ENCODE peak calls at places on chromosomes 13 and 19, in four cellular contexts. One of them, this sample, is unnamed.

GRCh38 chr19:23285948-23286347 is 35.8 kb upstream of the ZNF724 start:
- DNase-seq in Caco-2: no peak
- DNase-seq in cardiac fibroblast: no peak
- DNase-seq in fibroblast of lung: no peak
- DNase-seq in this sample: no peak

GRCh38 chr13:109667754-109668360 is 118.5 kb downstream of the IRS2 start:
- DNase-seq in Caco-2: no peak
- DNase-seq in cardiac fibroblast: no peak
- DNase-seq in fibroblast of lung: no peak
- DNase-seq in this sample: no peak

GRCh38 chr19:3362217-3362907 is 4.0 kb upstream of the NFIC start:
- DNase-seq in Caco-2: no peak
- DNase-seq in cardiac fibroblast: no peak
- DNase-seq in fibroblast of lung: no peak
- DNase-seq in this sample: no peak

GRCh38 chr19:42032428-42032827 is 37.6 kb downstream of the GRIK5 start:
- DNase-seq in Caco-2: no peak
- DNase-seq in cardiac fibroblast: peak
- DNase-seq in fibroblast of lung: peak
- DNase-seq in this sample: no peak

GRCh38 chr13:30124131-30124768 is 183.1 kb downstream of the KATNAL1 start:
- DNase-seq in Caco-2: no peak
- DNase-seq in cardiac fibroblast: no peak
- DNase-seq in fibroblast of lung: no peak
- DNase-seq in this sample: no peak

GRCh38 chr19:54928299-54928698 is 19.0 kb downstream of the NLRP7 start:
- DNase-seq in Caco-2: no peak
- DNase-seq in cardiac fibroblast: no peak
- DNase-seq in fibroblast of lung: peak
- DNase-seq in this sample: no peak

GRCh38 chr13:86355301-86355700 is 556.1 kb upstream of the SLITRK6 start:
- DNase-seq in Caco-2: no peak
- DNase-seq in cardiac fibroblast: no peak
- DNase-seq in fibroblast of lung: no peak
- DNase-seq in this sample: no peak

GRCh38 chr19:36128392-36128736 is 11.5 kb upstream of the CAPNS1 start:
- DNase-seq in Caco-2: peak
- DNase-seq in cardiac fibroblast: no peak
- DNase-seq in fibroblast of lung: no peak
- DNase-seq in this sample: no peak

GRCh38 chr19:16894080-16894479 is 5.3 kb downstream of the F2RL3 start:
- DNase-seq in Caco-2: no peak
- DNase-seq in cardiac fibroblast: no peak
- DNase-seq in fibroblast of lung: no peak
- DNase-seq in this sample: no peak

GRCh38 chr13:102035969-102036368 is 365.9 kb downstream of the FGF14 start:
- DNase-seq in Caco-2: no peak
- DNase-seq in cardiac fibroblast: no peak
- DNase-seq in fibroblast of lung: no peak
- DNase-seq in this sample: no peak

GRCh38 chr13:38535271-38535670 is 151.6 kb upstream of the FREM2 start:
- DNase-seq in Caco-2: no peak
- DNase-seq in cardiac fibroblast: no peak
- DNase-seq in fibroblast of lung: no peak
- DNase-seq in this sample: no peak

GRCh38 chr13:38527140-38527539 is 159.7 kb upstream of the FREM2 start:
- DNase-seq in Caco-2: no peak
- DNase-seq in cardiac fibroblast: no peak
- DNase-seq in fibroblast of lung: no peak
- DNase-seq in this sample: no peak

DNA sequence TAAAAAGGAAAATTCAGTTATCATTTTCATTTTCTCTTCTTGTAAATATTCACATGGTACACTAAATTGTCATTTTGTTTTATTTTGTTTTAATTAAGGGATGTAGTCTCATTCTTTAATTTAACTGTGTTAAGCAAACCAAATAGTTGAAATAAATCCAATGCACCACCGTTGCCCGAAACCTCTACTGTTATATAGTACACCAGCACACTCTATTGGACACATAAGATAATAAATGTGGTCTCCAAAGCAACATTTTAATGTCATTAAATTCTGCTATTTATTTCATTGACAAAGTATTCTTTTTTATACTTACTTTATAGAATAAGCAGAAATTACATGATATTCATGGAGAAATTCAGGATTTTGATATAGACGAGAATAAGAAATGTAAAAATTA is 156.4 kb upstream of the FREM2 start:
- DNase-seq in Caco-2: no peak
- DNase-seq in cardiac fibroblast: peak
- DNase-seq in fibroblast of lung: peak
- DNase-seq in this sample: no peak
- TF ChIP-seq CTCF in Caco-2: peak
- TF ChIP-seq CTCF in cardiac fibroblast: peak
- TF ChIP-seq CTCF in fibroblast of lung: peak
- TF ChIP-seq CTCF in this sample: peak

GRCh38 chr19:40736661-40737060 is 13.6 kb downstream of the ACTMAP start:
- DNase-seq in Caco-2: no peak
- DNase-seq in cardiac fibroblast: no peak
- DNase-seq in fibroblast of lung: no peak
- DNase-seq in this sample: no peak
- TF ChIP-seq CTCF in Caco-2: no peak
- TF ChIP-seq CTCF in cardiac fibroblast: no peak
- TF ChIP-seq CTCF in fibroblast of lung: no peak
- TF ChIP-seq CTCF in this sample: no peak

DNA sequence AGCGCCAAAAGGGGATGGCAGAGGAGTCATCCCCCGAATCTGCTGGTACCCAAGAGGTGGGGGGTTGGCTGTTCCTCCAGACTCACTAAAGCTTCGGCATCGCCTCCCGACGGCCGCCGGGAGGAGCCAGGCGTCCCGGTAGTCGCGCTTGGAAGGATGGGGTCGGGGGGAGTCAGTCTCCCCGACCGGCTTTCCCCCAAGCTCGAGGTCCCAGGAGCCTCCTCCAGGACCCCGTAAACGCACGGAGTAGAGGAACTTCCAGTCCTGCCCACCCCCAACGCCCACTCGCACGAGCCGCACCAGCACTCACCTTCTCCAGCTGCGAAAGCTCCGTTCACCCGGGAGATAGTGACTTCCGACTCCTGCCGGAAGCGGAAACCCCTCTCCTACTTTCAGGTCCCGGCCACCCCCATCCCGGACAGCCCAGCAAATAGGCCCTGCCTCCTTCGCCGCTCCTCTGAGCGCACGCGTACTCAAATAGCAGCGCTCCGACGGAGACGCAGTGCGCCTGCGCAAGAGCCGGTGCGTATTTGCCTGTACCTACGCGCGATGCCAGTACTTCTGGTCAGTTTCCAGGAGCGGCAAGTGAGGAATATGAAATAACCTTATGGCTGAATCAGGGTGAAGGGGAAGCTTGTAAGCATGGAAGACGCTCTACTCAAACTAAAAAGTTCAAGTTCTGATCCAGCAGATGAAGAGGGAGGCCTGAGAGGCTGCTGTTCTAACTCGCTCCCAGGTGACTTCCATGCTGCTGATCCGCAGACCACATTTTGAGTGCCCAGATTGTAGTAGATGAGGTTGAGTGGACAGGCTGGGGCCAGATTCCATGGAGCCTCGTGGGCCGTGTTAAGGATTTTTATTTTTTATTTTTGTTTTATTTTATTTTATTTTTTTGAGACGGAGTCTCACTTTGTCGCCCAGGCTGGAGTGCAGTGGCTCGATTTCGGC is at the start of gene ELOF1:
- DNase-seq in Caco-2: peak
- DNase-seq in cardiac fibroblast: peak
- DNase-seq in fibroblast of lung: peak
- DNase-seq in this sample: peak
- TF ChIP-seq CTCF in Caco-2: peak
- TF ChIP-seq CTCF in cardiac fibroblast: peak
- TF ChIP-seq CTCF in fibroblast of lung: peak
- TF ChIP-seq CTCF in this sample: no peak

GRCh38 chr13:87814444-87814843 is 143.3 kb downstream of the SLITRK5 start:
- DNase-seq in Caco-2: no peak
- DNase-seq in cardiac fibroblast: no peak
- DNase-seq in fibroblast of lung: no peak
- DNase-seq in this sample: no peak

GRCh38 chr13:87810920-87811344 is 139.8 kb downstream of the SLITRK5 start:
- DNase-seq in Caco-2: no peak
- DNase-seq in cardiac fibroblast: no peak
- DNase-seq in fibroblast of lung: no peak
- DNase-seq in this sample: no peak

DNA sequence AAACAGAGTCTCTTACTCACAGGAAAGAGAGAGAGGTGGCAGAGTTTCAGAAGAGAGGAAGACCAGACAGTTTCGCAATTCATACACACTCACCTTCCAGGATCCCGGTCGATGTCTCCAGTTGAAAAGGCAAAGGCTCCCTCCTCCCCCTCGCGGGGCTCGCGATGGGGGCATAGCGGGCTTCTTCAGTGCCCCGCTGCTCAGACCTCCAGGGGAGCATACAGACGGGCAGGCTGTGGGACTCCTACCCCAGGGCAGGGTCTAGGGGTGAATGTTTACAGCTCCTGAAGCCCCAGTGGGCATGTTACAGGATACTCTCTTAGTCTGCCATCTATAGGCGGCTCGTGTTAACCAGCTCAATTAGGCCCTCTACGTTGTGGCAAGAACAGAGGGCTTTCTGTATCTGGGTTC is 139.2 kb downstream of the SLITRK5 start:
- DNase-seq in Caco-2: peak
- DNase-seq in cardiac fibroblast: no peak
- DNase-seq in fibroblast of lung: no peak
- DNase-seq in this sample: no peak
- TF ChIP-seq CTCF in Caco-2: no peak
- TF ChIP-seq CTCF in cardiac fibroblast: no peak
- TF ChIP-seq CTCF in fibroblast of lung: no peak
- TF ChIP-seq CTCF in this sample: no peak

GRCh38 chr13:97631158-97631557 is 197.2 kb downstream of the RAP2A start:
- DNase-seq in Caco-2: no peak
- DNase-seq in cardiac fibroblast: no peak
- DNase-seq in fibroblast of lung: no peak
- DNase-seq in this sample: no peak
- TF ChIP-seq CTCF in Caco-2: no peak
- TF ChIP-seq CTCF in cardiac fibroblast: no peak
- TF ChIP-seq CTCF in fibroblast of lung: peak
- TF ChIP-seq CTCF in this sample: no peak

GRCh38 chr13:21229241-21230024 is 53.0 kb downstream of the MRPL57 start:
- DNase-seq in Caco-2: no peak
- DNase-seq in cardiac fibroblast: no peak
- DNase-seq in fibroblast of lung: no peak
- DNase-seq in this sample: no peak

GRCh38 chr13:21228738-21229137 is 52.3 kb downstream of the MRPL57 start:
- DNase-seq in Caco-2: no peak
- DNase-seq in cardiac fibroblast: no peak
- DNase-seq in fibroblast of lung: no peak
- DNase-seq in this sample: no peak

GRCh38 chr13:21230516-21230915 is 54.1 kb downstream of the MRPL57 start:
- DNase-seq in Caco-2: no peak
- DNase-seq in cardiac fibroblast: no peak
- DNase-seq in fibroblast of lung: no peak
- DNase-seq in this sample: no peak

GRCh38 chr13:21225841-21226581 is 49.6 kb downstream of the MRPL57 start:
- DNase-seq in Caco-2: no peak
- DNase-seq in cardiac fibroblast: no peak
- DNase-seq in fibroblast of lung: no peak
- DNase-seq in this sample: no peak

GRCh38 chr13:21227917-21228316 is 51.5 kb downstream of the MRPL57 start:
- DNase-seq in Caco-2: no peak
- DNase-seq in cardiac fibroblast: no peak
- DNase-seq in fibroblast of lung: no peak
- DNase-seq in this sample: no peak
- TF ChIP-seq CTCF in Caco-2: no peak
- TF ChIP-seq CTCF in cardiac fibroblast: no peak
- TF ChIP-seq CTCF in fibroblast of lung: no peak
- TF ChIP-seq CTCF in this sample: no peak

GRCh38 chr13:44818428-44818827 is 170.8 kb downstream of the NUFIP1 start:
- DNase-seq in Caco-2: peak
- DNase-seq in cardiac fibroblast: peak
- DNase-seq in fibroblast of lung: no peak
- DNase-seq in this sample: no peak
- TF ChIP-seq CTCF in Caco-2: peak
- TF ChIP-seq CTCF in cardiac fibroblast: no peak
- TF ChIP-seq CTCF in fibroblast of lung: peak
- TF ChIP-seq CTCF in this sample: no peak

DNA sequence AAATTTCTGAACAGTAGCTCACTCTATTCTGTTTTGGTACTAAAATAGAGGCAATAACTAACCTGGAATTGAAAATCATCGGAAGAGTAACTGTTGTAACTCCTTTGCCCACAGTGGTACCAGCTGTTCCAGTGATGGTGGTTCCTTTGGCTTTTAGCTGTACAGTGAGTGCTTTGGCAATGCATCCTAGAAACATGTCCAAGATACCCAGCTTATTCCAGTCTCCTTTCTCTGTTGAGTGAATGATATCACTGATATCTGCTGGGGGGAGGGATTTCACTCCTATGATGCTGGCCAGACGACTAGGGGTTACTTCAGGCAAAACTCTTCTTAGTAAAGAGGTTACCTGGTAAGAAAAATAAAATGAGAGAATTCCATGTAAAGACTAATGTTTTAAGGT is 40.6 kb upstream of the FBXL3 start:
- DNase-seq in Caco-2: no peak
- DNase-seq in cardiac fibroblast: no peak
- DNase-seq in fibroblast of lung: no peak
- DNase-seq in this sample: no peak
- TF ChIP-seq CTCF in Caco-2: no peak
- TF ChIP-seq CTCF in cardiac fibroblast: no peak
- TF ChIP-seq CTCF in fibroblast of lung: no peak
- TF ChIP-seq CTCF in this sample: no peak